ENCODE peak calls at places on chromosomes 5 and 9, in nine cellular contexts. A, R, O, J, P, U, C, I and T are unnamed samples.

GRCh38 chr9:119289740-119290139 is 79.5 kb downstream of the BRINP1 start:
- DNase-seq in A (peak; percentile 54), U (no peak), O (no peak), C (peak; percentile 20), I (peak; percentile 17), J (peak; percentile 64), R (peak; percentile 77), P (peak; percentile 11), T (peak; percentile 22)

GRCh38 chr9:69918317-69918716 is 97.7 kb downstream of the CFAP95 start:
- DNase-seq in O (no peak), J (no peak), P (no peak), U (peak; percentile 23), I (no peak), A (no peak), C (no peak), R (no peak), T (no peak)

GRCh38 chr5:143471041-143471509 is 67.6 kb upstream of the NR3C1 start:
- DNase-seq in J (no peak), I (peak; percentile 17), A (peak; percentile 46), U (no peak), P (no peak), O (no peak), R (no peak), C (no peak), T (no peak)

GRCh38 chr5:15254607-15255006 is 245.4 kb upstream of the FBXL7 start:
- DNase-seq in A (no peak), U (no peak), O (no peak), C (no peak), P (no peak), I (peak; percentile 35), J (no peak), R (no peak), T (no peak)

GRCh38 chr5:116554764-116555163 is 19.9 kb downstream of the SEMA6A start:
- DNase-seq in C (no peak), A (no peak), O (no peak), P (no peak), J (no peak), R (no peak), U (no peak), I (no peak), T (no peak)

GRCh38 chr5:878125-878524 is 14.5 kb downstream of the BRD9 start:
- DNase-seq in C (no peak), U (no peak), P (no peak), J (no peak), R (no peak), A (no peak), O (no peak), I (no peak), T (no peak)

GRCh38 chr5:77400645-77401044 is 91.5 kb downstream of the WDR41 start:
- DNase-seq in O (no peak), R (no peak), U (no peak), I (no peak), J (no peak), C (no peak), A (no peak), P (no peak), T (no peak)

GRCh38 chr9:68844623-68845612 is 139.9 kb downstream of the PIP5K1B start:
- DNase-seq in J (peak; percentile 63), I (peak; percentile 39), O (no peak), U (peak; percentile 22), A (peak; percentile 2), C (peak; percentile 36), P (no peak), R (peak; percentile 57), T (peak; percentile 75)

GRCh38 chr5:135551593-135552447 is 16.1 kb upstream of the NEUROG1 start:
- DNase-seq in A (peak; percentile 72), I (peak; percentile 83), U (peak; percentile 58), C (peak; percentile 71), O (peak; percentile 10), J (peak; percentile 79), R (peak; percentile 83), P (peak; percentile 58), T (peak; percentile 77)

GRCh38 chr9:131969469-131969989 is 110.1 kb downstream of the MED27 start:
- DNase-seq in C (no peak), U (no peak), I (no peak), O (no peak), P (no peak), R (no peak), J (no peak), A (no peak), T (no peak)

GRCh38 chr5:13985736-13986418 is 41.4 kb upstream of the DNAH5 start:
- DNase-seq in A (peak; percentile 82), P (no peak), U (no peak), I (peak; percentile 91), O (no peak), C (no peak), J (no peak), R (peak; percentile 92), T (no peak)

GRCh38 chr5:6583049-6583880 is 49.6 kb downstream of the NSUN2 start:
- DNase-seq in R (peak; percentile 54), O (no peak), J (peak; percentile 72), P (no peak), U (peak; percentile 36), A (no peak), I (peak; percentile 31), C (peak; percentile 58), T (peak; percentile 81)